ENCODE peak calls at places on chromosomes 7 and 10, in five cellular contexts. K, I, T, D and S are unnamed samples.

GRCh38 chr10:62610649-62611229 is 193.8 kb upstream of the ADO start:
- DNase-seq in T (no peak), D (peak), K (peak), I (peak), S (peak)

GRCh38 chr7:44103941-44104879 is at the start of gene AEBP1:
- DNase-seq in T (no peak), D (no peak), K (no peak), I (no peak), S (peak)

GRCh38 chr10:112985701-112986510 is 35.9 kb downstream of the TCF7L2 start:
- DNase-seq in D (no peak), I (no peak), K (no peak), T (peak), S (no peak)

GRCh38 chr10:22476601-22477364 is 131.5 kb downstream of the SPAG6 start:
- DNase-seq in D (no peak), K (no peak), I (no peak), T (no peak), S (no peak)

GRCh38 chr7:66631471-66631870 is 2.8 kb downstream of the KCTD7 start:
- DNase-seq in T (no peak), K (no peak), I (no peak), D (no peak), S (no peak)

GRCh38 chr10:72679838-72680241 is 12.1 kb upstream of the MCU start:
- DNase-seq in K (no peak), D (no peak), I (no peak), T (no peak), S (no peak)

GRCh38 chr10:59625842-59626522 is 83.7 kb downstream of the SLC16A9 start:
- DNase-seq in D (peak), K (no peak), T (peak), I (peak), S (peak)

GRCh38 chr10:93680414-93681047 is 21.9 kb downstream of the FRA10AC1 start:
- DNase-seq in T (no peak), I (no peak), K (no peak), D (peak), S (no peak)

GRCh38 chr10:102645741-102646609 is 1.7 kb downstream of the TRIM8 start:
- DNase-seq in D (no peak), I (no peak), K (peak), T (peak), S (peak)

GRCh38 chr10:46267132-46267985 is 19.4 kb upstream of the ANTXRL start:
- DNase-seq in I (no peak), K (no peak), D (no peak), T (no peak), S (no peak)

GRCh38 chr10:16893664-16894063 is 76.4 kb upstream of the RSU1 start:
- DNase-seq in K (no peak), I (no peak), D (no peak), T (no peak), S (no peak)

GRCh38 chr10:79399242-79399831 is 46.1 kb downstream of the ZCCHC24 start:
- DNase-seq in I (no peak), K (no peak), T (no peak), D (no peak), S (no peak)

GRCh38 chr10:120738658-120739057 is 112.5 kb upstream of the WDR11 start:
- DNase-seq in T (no peak), D (no peak), K (no peak), I (no peak), S (no peak)

GRCh38 chr7:35805876-35806275 is 5.0 kb downstream of the SEPTIN7 start:
- DNase-seq in D (no peak), T (no peak), K (no peak), I (no peak), S (no peak)

GRCh38 chr7:138669364-138669763 is 31.8 kb downstream of the SVOPL start:
- DNase-seq in I (no peak), K (no peak), T (no peak), D (no peak), S (no peak)

GRCh38 chr10:113648478-113648877 is 15.4 kb downstream of the NRAP start:
- DNase-seq in I (no peak), K (no peak), D (no peak), T (no peak), S (no peak)

GRCh38 chr10:101066146-101066889 is 4.5 kb downstream of the KAZALD1 start:
- DNase-seq in I (no peak), T (no peak), K (no peak), D (peak), S (peak)

GRCh38 chr10:28681345-28681763 is 4.0 kb downstream of the BAMBI start:
- DNase-seq in I (no peak), D (no peak), T (no peak), K (no peak), S (no peak)

GRCh38 chr10:867807-868206 is 63.7 kb downstream of the LARP4B start:
- DNase-seq in K (no peak), I (no peak), D (no peak), T (no peak), S (no peak)

GRCh38 chr10:33129987-33130386 is 172.0 kb upstream of the ITGB1 start:
- DNase-seq in T (no peak), I (no peak), K (no peak), D (no peak), S (no peak)

GRCh38 chr7:128136215-128136597 is 104.9 kb upstream of the LEP start:
- DNase-seq in K (no peak), T (no peak), I (no peak), D (no peak), S (peak)

GRCh38 chr10:62022830-62023229 is 121.3 kb downstream of the ARID5B start:
- DNase-seq in I (no peak), T (no peak), K (no peak), D (no peak), S (no peak)

GRCh38 chr7:76202666-76203030 is 952 bp downstream of the SRRM3 start:
- DNase-seq in K (no peak), I (no peak), D (peak), T (no peak), S (no peak)

GRCh38 chr7:8762803-8763202 is 329.4 kb downstream of the NXPH1 start:
- DNase-seq in D (no peak), T (no peak), K (no peak), I (no peak), S (no peak)

GRCh38 chr10:129784891-129785290 is 179.2 kb downstream of the EBF3 start:
- DNase-seq in D (no peak), T (no peak), K (no peak), I (no peak), S (no peak)

GRCh38 chr10:96991313-96991841 is 159.3 kb downstream of the LCOR start:
- DNase-seq in K (no peak), I (no peak), T (no peak), D (no peak), S (no peak)

GRCh38 chr7:135843214-135843613 is 94.6 kb upstream of the FAM180A start:
- DNase-seq in T (peak), K (no peak), I (peak), D (no peak), S (no peak)